ENCODE peak calls at places on chromosomes 5 and 9, in nine cellular contexts. R is activated T-helper 9 cell treated with anti-CD3 and anti-CD28 coated beads, Interleukin-2, amount 50 U/mL, for 16 hours; Z is activated CD4-positive, alpha-beta T cell treated with anti-CD3 and anti-CD28 coated beads, Interleukin-2, amount 50 U/mL, for 24 hours; N is ELR; G is HCT116; H is fibroblast of lung; Q is activated T-helper 1 cell treated with Interleukin-2 at 50 U/mL for 16 hours; T is brain pericyte; A is naive thymus-derived CD8-positive, alpha-beta T cell. B is an unnamed sample.

GRCh38 chr5:15992918-15993317 is 186.7 kb downstream of the MARCHF11 start:
- DNase-seq in T (no peak), H (peak), G (no peak), R (no peak), A (no peak), N (peak), Z (no peak), Q (no peak), B (peak)

GRCh38 chr5:74334034-74334433 is 306.5 kb downstream of the ENC1 start:
- DNase-seq in H (no peak), T (no peak), Z (no peak), G (no peak), N (no peak), R (no peak), Q (no peak), A (no peak), B (no peak)

GRCh38 chr9:6006968-6007769 is 8.3 kb downstream of the RANBP6 start:
- DNase-seq in H (peak), A (peak), Z (peak), N (peak), T (peak), G (peak), R (peak), Q (peak), B (peak)

GRCh38 chr5:51468196-51468595 is 84.9 kb downstream of the ISL1 start:
- DNase-seq in N (peak), G (no peak), Z (no peak), A (no peak), T (no peak), R (no peak), Q (no peak), H (no peak), B (peak)

GRCh38 chr5:8413975-8414374 is 545.0 kb downstream of the MTRR start:
- DNase-seq in H (no peak), A (no peak), Q (no peak), T (no peak), G (no peak), R (no peak), N (no peak), Z (no peak), B (no peak)

GRCh38 chr5:122408592-122409219 is 96.7 kb downstream of the SNCAIP start:
- DNase-seq in N (no peak), H (peak), G (no peak), Z (no peak), A (no peak), T (no peak), Q (no peak), R (no peak), B (no peak)

GRCh38 chr5:41966706-41967105 is 41.6 kb downstream of the FBXO4 start:
- DNase-seq in A (no peak), G (no peak), T (no peak), Z (no peak), N (no peak), H (no peak), Q (no peak), R (no peak), B (no peak)

GRCh38 chr5:109990723-109991359 is 301.1 kb downstream of the MAN2A1 start:
- DNase-seq in Q (no peak), G (no peak), A (no peak), N (no peak), T (no peak), Z (no peak), R (no peak), H (no peak), B (no peak)

GRCh38 chr5:150302301-150303069 is at the start of gene ARSI:
- DNase-seq in H (peak), Z (no peak), A (no peak), Q (no peak), R (no peak), N (peak), G (no peak), T (no peak), B (peak)

GRCh38 chr9:1048853-1049252 is 1.3 kb upstream of the DMRT2 start:
- DNase-seq in Q (no peak), R (no peak), G (no peak), T (no peak), A (no peak), Z (no peak), H (no peak), N (no peak), B (no peak)